ENCODE peak calls at places on chromosomes 6 and 20, in nine cellular contexts. O is SJSA1; L is lower lobe of right lung; Z is activated naive CD8-positive, alpha-beta T cell treated with anti-CD3 and anti-CD28 coated beads, Interleukin-2, amount 50 U/mL, for 24 hours; E is NCI-H1694 treated with DMSO at 0.1 percent for 48 hours; U is activated gamma-delta T cell treated with Interleukin-2 at 50 U/mL for 16 hours; D is activated T-helper 1 cell treated with anti-CD3 and anti-CD28 coated beads, Interleukin-2, amount 50 U/mL, for 16 hours; C is stimulated activated CD8-positive, alpha-beta memory T cell treated with anti-CD3 and anti-CD28 coated beads, Interleukin-2, amount 100 ng/mL, for 1 hour; H is GM04503. Y is an unnamed sample.
A peak's percentile ranks its signal among the peaks of the same experiment; 100 is the strongest.

GRCh38 chr6:34671801-34672656 is 24.5 kb downstream of the ILRUN start:
- DNase-seq in O (no peak), L (no peak), Z (peak; percentile 65), E (no peak), U (peak; percentile 72), D (peak; percentile 65), C (peak; percentile 49), H (no peak), Y (peak; percentile 37)

GRCh38 chr6:74447013-74447412 is 751.0 kb downstream of the CD109 start:
- DNase-seq in O (peak; percentile 26), L (no peak), Z (no peak), E (no peak), U (no peak), D (no peak), C (no peak), H (no peak), Y (peak; percentile 12)

GRCh38 chr6:123380257-123380656 is 256.5 kb downstream of the TRDN start:
- DNase-seq in O (peak; percentile 1), L (no peak), Z (no peak), E (peak; percentile 51), U (no peak), D (no peak), C (no peak), H (no peak), Y (no peak)

GRCh38 chr6:136897071-136897470 is 25.0 kb upstream of the SLC35D3 start:
- DNase-seq in O (no peak), L (no peak), Z (no peak), E (no peak), U (no peak), D (no peak), C (no peak), H (no peak), Y (no peak)

GRCh38 chr6:142518761-142519160 is 217.0 kb downstream of the ADGRG6 start:
- DNase-seq in O (no peak), L (no peak), Z (no peak), E (no peak), U (no peak), D (no peak), C (no peak), H (no peak), Y (no peak)

GRCh38 chr20:33372993-33373441 is 28.3 kb downstream of the CDK5RAP1 start:
- DNase-seq in O (no peak), L (no peak), Z (no peak), E (no peak), U (no peak), D (no peak), C (no peak), H (no peak), Y (no peak)

GRCh38 chr6:162230147-162230752 is 497.3 kb downstream of the PRKN start:
- DNase-seq in O (no peak), L (no peak), Z (no peak), E (no peak), U (no peak), D (no peak), C (no peak), H (no peak), Y (no peak)

GRCh38 chr6:116371384-116372209 is 850 bp downstream of the DSE start:
- DNase-seq in O (peak; percentile 87), L (peak; percentile 75), Z (peak; percentile 33), E (no peak), U (peak; percentile 11), D (no peak), C (no peak), H (peak; percentile 79), Y (no peak)

GRCh38 chr6:1105833-1106400 is 206.0 kb upstream of the FOXQ1 start:
- DNase-seq in O (no peak), L (no peak), Z (no peak), E (no peak), U (no peak), D (no peak), C (no peak), H (no peak), Y (no peak)

GRCh38 chr6:112337209-112337638 is 9.9 kb upstream of the RFPL4B start:
- DNase-seq in O (peak; percentile 32), L (no peak), Z (no peak), E (peak; percentile 61), U (no peak), D (no peak), C (no peak), H (peak; percentile 54), Y (no peak)

GRCh38 chr20:47540443-47541354 is 39.0 kb downstream of the NCOA3 start:
- DNase-seq in O (no peak), L (no peak), Z (no peak), E (no peak), U (no peak), D (no peak), C (no peak), H (no peak), Y (no peak)

GRCh38 chr20:46336735-46337134 is 28.4 kb upstream of the CDH22 start:
- DNase-seq in O (no peak), L (no peak), Z (no peak), E (no peak), U (no peak), D (no peak), C (no peak), H (no peak), Y (no peak)

GRCh38 chr20:36845288-36845969 is 30.5 kb upstream of the TLDC2 start:
- DNase-seq in O (no peak), L (no peak), Z (no peak), E (no peak), U (no peak), D (no peak), C (no peak), H (no peak), Y (no peak)

GRCh38 chr20:56513096-56513806 is 11.3 kb upstream of the FAM209A start:
- DNase-seq in O (no peak), L (no peak), Z (no peak), E (no peak), U (no peak), D (no peak), C (no peak), H (no peak), Y (no peak)

GRCh38 chr6:55913213-55914195 is 38.1 kb upstream of the BMP5 start:
- DNase-seq in O (no peak), L (no peak), Z (no peak), E (no peak), U (no peak), D (no peak), C (no peak), H (no peak), Y (no peak)

GRCh38 chr6:75224303-75224926 is 18.6 kb upstream of the COL12A1 start:
- DNase-seq in O (no peak), L (no peak), Z (no peak), E (no peak), U (no peak), D (no peak), C (no peak), H (no peak), Y (no peak)

GRCh38 chr20:19349879-19350278 is 137.4 kb downstream of the SLC24A3 start:
- DNase-seq in O (no peak), L (no peak), Z (no peak), E (no peak), U (no peak), D (no peak), C (no peak), H (no peak), Y (no peak)

GRCh38 chr20:57450419-57450818 is 59.2 kb downstream of the RBM38 start:
- DNase-seq in O (no peak), L (peak; percentile 85), Z (peak; percentile 23), E (no peak), U (no peak), D (no peak), C (no peak), H (no peak), Y (peak; percentile 60)

GRCh38 chr20:46572181-46572580 is 21.7 kb upstream of the OCSTAMP start:
- DNase-seq in O (no peak), L (no peak), Z (no peak), E (no peak), U (no peak), D (no peak), C (no peak), H (no peak), Y (no peak)

GRCh38 chr6:25717856-25718740 is 36.4 kb upstream of the SLC17A4 start:
- DNase-seq in O (no peak), L (no peak), Z (no peak), E (peak; percentile 53), U (no peak), D (no peak), C (no peak), H (no peak), Y (peak; percentile 8)

GRCh38 chr6:166625356-166625755 is 1.7 kb downstream of the RPS6KA2 start:
- DNase-seq in O (peak; percentile 15), L (no peak), Z (no peak), E (no peak), U (no peak), D (no peak), C (no peak), H (no peak), Y (no peak)

GRCh38 chr6:156976144-156977088 is 199.2 kb downstream of the ARID1B start:
- DNase-seq in O (no peak), L (no peak), Z (no peak), E (no peak), U (no peak), D (no peak), C (no peak), H (no peak), Y (no peak)

GRCh38 chr6:17267586-17267985 is 13.6 kb upstream of the RBM24 start:
- DNase-seq in O (no peak), L (no peak), Z (no peak), E (no peak), U (no peak), D (no peak), C (no peak), H (no peak), Y (no peak)

GRCh38 chr6:170371091-170371490 is 64.5 kb downstream of the FAM120B start:
- DNase-seq in O (peak; percentile 12), L (no peak), Z (no peak), E (no peak), U (no peak), D (no peak), C (no peak), H (no peak), Y (no peak)

GRCh38 chr6:135128268-135128914 is 52.7 kb upstream of the MYB start:
- DNase-seq in O (no peak), L (no peak), Z (peak; percentile 62), E (no peak), U (peak; percentile 50), D (peak; percentile 28), C (peak; percentile 18), H (no peak), Y (peak; percentile 55)